ENCODE peak calls at places on chromosomes 2 and 18, in six cellular contexts. O is uterus, N is H1, S is left ventricle myocardium inferior, M is thoracic aorta, U is aorta. P is an unnamed sample. For H3K4me1, the result is how much of the 10 kb centered on the place peaks cover.

GRCh38 chr18:29160123-29160522 is 983.2 kb upstream of the CDH2 start:
- DNase-seq in O (no peak), N (no peak), S (no peak), M (no peak), U (no peak), P (no peak)

GRCh38 chr2:127176371-127177311 is 43.5 kb downstream of the CYP27C1 start:
- DNase-seq in O (peak), N (no peak), S (no peak), M (no peak), U (peak), P (no peak)

GRCh38 chr18:8741524-8741923 is 36.2 kb downstream of the MTCL1 start:
- DNase-seq in O (no peak), N (no peak), S (no peak), M (no peak), U (no peak), P (no peak)

GRCh38 chr2:53473236-53473635 is 294.4 kb upstream of the CHAC2 start:
- DNase-seq in O (no peak), N (no peak), S (no peak), M (no peak), U (no peak), P (peak)

GRCh38 chr2:203909192-203909945 is 27.2 kb upstream of the ICOS start:
- DNase-seq in O (no peak), N (peak), S (no peak), M (no peak), U (no peak), P (no peak)

GRCh38 chr2:205424326-205424725 is 258.0 kb upstream of the NRP2 start:
- DNase-seq in O (no peak), N (no peak), S (no peak), M (no peak), U (no peak), P (no peak)

GRCh38 chr2:157256621-157257020 is 884 bp upstream of the GALNT5 start:
- DNase-seq in O (no peak), N (no peak), S (no peak), M (no peak), U (no peak), P (no peak)

GRCh38 chr2:64525323-64525625 is 1.1 kb downstream of the AFTPH start:
- DNase-seq in O (no peak), N (no peak), S (no peak), M (no peak), U (no peak), P (no peak)

GRCh38 chr2:5696351-5696740 is 4.2 kb downstream of the SOX11 start:
- DNase-seq in O (no peak), N (peak), S (no peak), M (no peak), U (peak), P (no peak)

GRCh38 chr2:240626531-240627300 is 1.4 kb downstream of the GPR35 start:
- DNase-seq in O (no peak), N (no peak), S (peak), M (no peak), U (peak), P (peak)

GRCh38 chr2:157173740-157174184 is 83.7 kb upstream of the GALNT5 start:
- DNase-seq in O (no peak), N (no peak), S (no peak), M (no peak), U (no peak), P (no peak)

GRCh38 chr2:220504890-220505564 is 877.6 kb downstream of the SLC4A3 start:
- DNase-seq in O (no peak), N (no peak), S (no peak), M (no peak), U (no peak), P (no peak)

GRCh38 chr2:74440005-74440377 is 1.7 kb downstream of the RTKN start:
- DNase-seq in O (peak), N (no peak), S (peak), M (no peak), U (peak), P (peak)

GRCh38 chr2:182228741-182229140 is 198.1 kb downstream of the PDE1A start:
- DNase-seq in O (no peak), N (no peak), S (no peak), M (no peak), U (no peak), P (no peak)

GRCh38 chr18:33761363-33761762 is 183.3 kb downstream of the ASXL3 start:
- DNase-seq in O (no peak), N (no peak), S (no peak), M (no peak), U (no peak), P (no peak)

GRCh38 chr2:68031043-68031442 is 31.8 kb downstream of the C1D start:
- DNase-seq in O (no peak), N (no peak), S (no peak), M (no peak), U (no peak), P (no peak)

GRCh38 chr2:11753452-11753885 is 7.0 kb downstream of the LPIN1 start:
- DNase-seq in O (no peak), N (no peak), S (no peak), M (no peak), U (no peak), P (no peak)

GRCh38 chr18:28136071-28136470 is 40.9 kb downstream of the CDH2 start:
- DNase-seq in O (no peak), N (no peak), S (no peak), M (no peak), U (no peak), P (no peak)

GRCh38 chr2:239264838-239265651 is 135.8 kb downstream of the HDAC4 start:
- DNase-seq in O (no peak), N (no peak), S (no peak), M (no peak), U (peak), P (peak)

GRCh38 chr2:176283268-176283667 is 14.0 kb downstream of the MTX2 start:
- DNase-seq in O (no peak), N (no peak), S (no peak), M (no peak), U (no peak), P (no peak)

GRCh38 chr2:25320077-25320476 is 21.6 kb downstream of the DNMT3A start:
- DNase-seq in O (no peak), N (no peak), S (no peak), M (no peak), U (no peak), P (no peak)

GRCh38 chr18:62991959-62992358 is 276.6 kb downstream of the PHLPP1 start:
- DNase-seq in O (no peak), N (peak), S (no peak), M (no peak), U (no peak), P (no peak)

GRCh38 chr2:233416706-233417105 is 62.4 kb downstream of the DGKD start:
- DNase-seq in O (no peak), N (peak), S (no peak), M (no peak), U (no peak), P (no peak)

GRCh38 chr2:168119519-168120141 is 127.8 kb downstream of the STK39 start:
- DNase-seq in O (no peak), N (no peak), S (no peak), M (no peak), U (no peak), P (peak)

GRCh38 chr2:174846941-174847938 is 83.0 kb upstream of the CHRNA1 start:
- DNase-seq in O (no peak), N (no peak), S (no peak), M (no peak), U (no peak), P (peak)

GRCh38 chr2:99256677-99257076 is 1.2 kb upstream of the LYG2 start:
- DNase-seq in O (no peak), N (no peak), S (no peak), M (no peak), U (no peak), P (no peak)

GRCh38 chr2:136764397-136765255 is 719 bp upstream of the THSD7B start:
- DNase-seq in O (no peak), N (peak), S (no peak), M (no peak), U (peak), P (no peak)

GRCh38 chr2:203802277-203803045 is 65.1 kb upstream of the CTLA4 start:
- DNase-seq in O (no peak), N (no peak), S (no peak), M (no peak), U (no peak), P (no peak)

GRCh38 chr2:205129531-205129930 is 552.8 kb upstream of the NRP2 start:
- DNase-seq in O (no peak), N (no peak), S (no peak), M (no peak), U (no peak), P (peak)

GRCh38 chr2:187959821-187960220 is 331.9 kb upstream of the GULP1 start:
- DNase-seq in O (no peak), N (no peak), S (no peak), M (no peak), U (no peak), P (no peak)

GRCh38 chr2:119222863-119223520 is 642 bp upstream of the STEAP3 start:
- DNase-seq in O (no peak), N (no peak), S (no peak), M (no peak), U (no peak), P (no peak)
- H3K27ac ChIP-seq in O (no peak), N (no peak), S (peak), M (no peak), U (no peak), P (no peak)

DNA sequence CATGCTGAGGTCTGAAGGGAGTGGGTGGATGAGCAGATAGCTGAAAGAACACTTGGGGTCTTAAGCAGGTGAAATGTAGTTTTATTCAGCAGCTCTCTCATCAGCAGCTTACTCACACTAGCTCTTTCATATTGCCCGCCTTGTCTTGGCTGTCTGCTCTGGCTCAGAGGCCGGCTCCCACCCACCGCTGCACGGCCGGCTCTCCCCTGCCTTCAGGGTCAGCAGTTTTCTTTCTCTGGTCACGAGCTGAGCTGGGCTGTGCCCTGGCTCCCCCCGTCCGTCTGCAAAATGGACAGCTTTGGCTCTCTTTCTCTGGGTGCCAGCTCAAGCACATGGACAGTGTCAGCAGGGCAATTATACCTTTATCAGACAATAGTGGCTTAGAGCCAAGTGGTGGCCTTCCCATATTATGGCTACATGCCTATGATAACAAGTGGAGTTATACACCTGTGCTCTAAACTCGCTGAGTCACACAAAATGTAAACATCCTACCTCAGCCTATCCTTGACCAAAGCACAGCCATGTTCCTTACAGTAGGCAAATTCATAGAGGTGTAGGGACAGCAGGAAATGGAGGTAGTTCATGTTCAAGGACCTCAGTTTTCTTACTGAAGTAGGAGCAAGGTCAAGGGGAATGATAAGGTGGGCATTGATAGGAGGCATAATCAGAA is 224.8 kb downstream of the SOCS6 start:
- DNase-seq in O (no peak), N (no peak), S (no peak), M (no peak), U (no peak), P (no peak)
- H3K4me3 ChIP-seq in O (no peak), N (no peak), S (no peak), M (no peak), U (no peak), P (no peak)

DNA sequence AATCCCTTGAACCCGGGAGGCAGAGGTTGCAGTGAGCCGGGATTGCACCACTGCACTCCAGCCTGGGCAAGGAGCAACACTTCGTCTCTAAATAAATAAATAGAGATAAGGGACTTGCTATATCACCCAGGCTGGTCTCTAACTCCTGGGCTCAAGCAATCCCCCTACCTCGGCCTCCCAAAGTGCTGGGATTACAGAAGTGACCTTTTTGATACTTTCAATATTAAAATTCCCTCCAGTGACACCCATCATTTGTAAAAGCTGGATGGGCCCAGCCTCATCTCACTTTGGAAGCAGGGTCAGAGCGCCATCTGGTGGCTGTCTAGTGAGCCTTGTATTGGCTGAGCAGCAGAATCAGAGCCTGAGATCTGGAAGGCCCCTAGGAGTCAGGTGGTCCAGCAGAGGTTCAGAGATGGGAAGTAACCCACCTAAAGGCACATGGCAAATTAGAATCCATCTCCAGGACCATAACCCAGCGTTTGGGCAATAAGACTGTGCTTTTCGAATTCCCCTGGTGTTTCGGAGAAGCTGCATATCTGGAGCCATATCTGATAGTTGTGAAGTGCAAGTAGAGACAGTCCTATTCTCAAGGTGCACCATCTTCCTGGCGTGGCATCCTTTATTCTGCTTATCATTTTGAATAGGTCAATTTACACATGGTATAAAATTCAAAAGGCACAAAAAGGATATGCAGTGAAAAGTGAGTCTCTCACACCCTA is 18.3 kb upstream of the SLC35F6 start:
- DNase-seq in O (peak), N (peak), S (peak), M (peak), U (peak), P (peak)
- H3K4me1 ChIP-seq in O (under half), N (under half), S (under half), M (under half), U (under half), P (under half)

DNA sequence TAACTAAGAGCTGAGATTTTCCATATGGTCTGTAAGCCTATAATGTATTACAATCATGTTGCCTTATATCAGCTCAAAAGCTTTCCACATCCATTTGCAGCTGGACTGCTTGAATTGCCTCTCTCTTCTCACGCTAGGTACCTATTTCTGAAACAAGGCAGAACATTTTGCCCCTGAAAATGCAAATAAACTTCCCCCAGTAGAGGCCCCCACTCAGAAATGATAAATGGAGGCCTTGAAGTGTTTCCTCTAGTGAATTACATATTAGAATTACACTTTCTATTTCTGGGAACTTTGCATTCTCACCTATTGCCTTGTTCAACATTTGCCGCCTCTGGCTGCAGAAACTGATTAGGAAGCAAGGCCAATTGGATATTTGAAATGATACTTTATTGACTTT is 505.7 kb downstream of the LRRTM4 start:
- DNase-seq in O (no peak), N (no peak), S (no peak), M (no peak), U (no peak), P (no peak)
- H3K27ac ChIP-seq in O (no peak), N (no peak), S (no peak), M (no peak), U (no peak), P (no peak)

DNA sequence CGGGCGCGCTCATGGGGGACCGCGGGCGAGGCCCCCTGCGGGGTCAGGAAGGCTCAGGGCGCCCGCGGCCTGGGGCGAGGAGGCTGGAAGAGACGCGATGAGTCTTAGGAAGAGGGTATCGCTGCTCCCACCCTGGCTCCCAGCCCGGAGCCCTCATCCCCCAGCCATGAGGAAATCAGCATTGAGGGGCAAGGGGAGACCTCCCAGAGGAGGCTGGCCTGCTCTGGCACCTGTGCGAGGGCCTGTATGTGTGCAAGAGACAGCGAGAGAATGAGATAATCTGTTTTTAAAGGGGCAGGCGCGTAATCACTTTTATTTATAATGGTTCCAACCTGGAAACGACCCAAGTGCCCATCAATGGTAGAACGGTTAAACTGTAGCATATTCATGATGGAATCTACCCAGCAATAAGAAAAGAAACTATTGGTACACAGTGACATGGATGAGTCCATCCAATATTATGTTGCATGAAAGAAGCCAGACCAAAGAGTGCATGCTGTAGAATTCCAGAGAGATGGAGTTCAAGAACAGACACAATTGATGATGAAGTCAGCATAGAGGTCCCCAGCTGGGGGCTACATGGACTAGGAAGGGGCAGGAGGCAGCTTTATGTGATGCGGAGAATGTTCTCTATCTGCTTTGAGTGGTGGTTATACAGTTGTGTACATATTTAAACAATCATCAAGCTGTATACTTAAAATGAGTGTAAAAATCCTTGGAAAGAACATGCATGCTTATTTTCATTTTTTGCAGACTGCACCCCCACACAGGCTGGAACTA is 14.4 kb downstream of the FBXO41 start:
- DNase-seq in O (no peak), N (no peak), S (no peak), M (no peak), U (no peak), P (no peak)
- H3K4me3 ChIP-seq in O (no peak), N (peak), S (peak), M (no peak), U (no peak), P (no peak)

GRCh38 chr2:152449578-152449977 is 114.6 kb downstream of the FMNL2 start:
- DNase-seq in O (no peak), N (no peak), S (no peak), M (no peak), U (no peak), P (no peak)
- H3K4me1 ChIP-seq in O (under half), N (under half), S (under half), M (under half), U (under half), P (under half)

GRCh38 chr18:59140287-59140885 is 702 bp downstream of the SEC11C start:
- DNase-seq in O (no peak), N (no peak), S (no peak), M (no peak), U (no peak), P (peak)
- H3K27ac ChIP-seq in O (peak), N (no peak), S (peak), M (peak), U (no peak), P (peak)

GRCh38 chr2:109254174-109254904 is 125.3 kb downstream of the SH3RF3 start:
- DNase-seq in O (no peak), N (no peak), S (no peak), M (no peak), U (no peak), P (no peak)

GRCh38 chr2:109256921-109257320 is 127.9 kb downstream of the SH3RF3 start:
- DNase-seq in O (peak), N (no peak), S (no peak), M (no peak), U (peak), P (peak)

GRCh38 chr2:109257653-109258052 is 128.6 kb downstream of the SH3RF3 start:
- DNase-seq in O (no peak), N (no peak), S (no peak), M (no peak), U (no peak), P (no peak)

GRCh38 chr2:109256111-109256510 is 127.1 kb downstream of the SH3RF3 start:
- DNase-seq in O (no peak), N (no peak), S (no peak), M (no peak), U (no peak), P (peak)

DNA sequence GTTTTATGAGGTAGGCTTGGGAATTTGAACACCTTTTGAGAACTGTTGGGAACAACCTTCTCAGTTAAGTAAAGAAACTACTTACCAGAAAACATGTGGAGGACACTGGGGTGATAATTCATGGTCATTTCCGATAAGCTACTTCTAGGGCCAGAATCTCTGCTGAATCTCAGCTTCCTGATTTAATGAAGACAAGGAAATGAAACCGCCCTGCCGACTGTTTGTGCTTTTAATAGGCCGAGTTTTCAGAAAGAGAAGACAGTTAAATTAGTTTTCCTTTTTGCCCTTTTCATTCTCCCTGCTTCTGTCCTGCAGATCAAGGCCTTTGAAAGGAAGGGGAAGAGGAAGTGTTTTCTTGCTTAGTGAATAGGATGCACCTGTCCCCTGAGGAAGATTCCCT is 126.6 kb downstream of the SH3RF3 start:
- DNase-seq in O (no peak), N (no peak), S (no peak), M (no peak), U (no peak), P (no peak)
- H3K4me3 ChIP-seq in O (no peak), N (no peak), S (no peak), M (no peak), U (no peak), P (no peak)

GRCh38 chr2:36568533-36569246 is 29.3 kb downstream of the FEZ2 start:
- DNase-seq in O (no peak), N (no peak), S (no peak), M (no peak), U (no peak), P (no peak)
- H3K4me1 ChIP-seq in O (under half), N (under half), S (under half), M (under half), U (under half), P (under half)

DNA sequence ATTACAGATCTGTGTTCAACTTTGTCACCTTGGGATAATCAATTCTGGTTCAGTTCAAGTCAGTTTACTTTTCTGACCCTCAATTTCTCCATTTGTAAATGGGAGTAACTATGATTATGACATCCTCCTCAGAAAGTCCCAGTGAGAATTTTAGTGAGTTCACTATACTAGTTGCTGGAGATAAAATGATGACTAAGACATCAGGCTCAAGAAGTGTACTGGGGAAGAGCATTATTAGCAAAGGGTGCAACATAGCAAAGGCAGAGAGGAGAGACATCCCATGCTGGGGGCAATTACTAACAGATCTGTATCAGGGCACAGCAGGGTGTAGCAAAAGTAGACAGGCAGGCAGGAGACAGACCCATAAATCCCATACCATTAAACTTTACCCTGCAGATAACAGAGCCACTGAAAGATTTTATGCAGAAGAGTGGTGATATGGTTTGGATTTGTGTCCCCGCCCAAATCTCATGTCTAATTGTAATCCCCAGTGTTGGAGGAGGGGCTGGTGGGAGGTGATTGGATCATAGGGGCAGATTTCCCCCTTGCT is 161.8 kb downstream of the SP3 start:
- DNase-seq in O (no peak), N (peak), S (no peak), M (no peak), U (no peak), P (no peak)
- H3K27ac ChIP-seq in O (no peak), N (no peak), S (no peak), M (no peak), U (no peak), P (no peak)